ENCODE peak calls at places on chromosomes 13 and 19, in five cellular contexts. D is mucosa of gallbladder; A is NCI-H2029; Y is GM03348; P is activated CD4-positive, alpha-beta T cell treated with anti-CD3 and anti-CD28 coated beads, Interleukin-2, amount 50 U/mL, for 1 hour. B is an unnamed sample.

GRCh38 chr19:45677351-45678230 is 9.6 kb downstream of the GIPR start:
- DNase-seq in D (peak), P (peak), A (peak), Y (peak), B (peak)

GRCh38 chr19:6092329-6093286 is 17.7 kb downstream of the RFX2 start:
- DNase-seq in D (peak), A (peak), Y (peak), P (no peak), B (peak)

GRCh38 chr19:46850228-46851203 is at the start of gene AP2S1:
- DNase-seq in Y (peak), P (peak), A (peak), D (peak), B (peak)

GRCh38 chr13:54241719-54242118 is 1213.1 kb downstream of the OLFM4 start:
- DNase-seq in P (no peak), A (peak), D (no peak), Y (no peak), B (no peak)

GRCh38 chr19:19385900-19386339 is 19.6 kb upstream of the GATAD2A start:
- DNase-seq in D (peak), P (no peak), Y (no peak), A (peak), B (no peak)

GRCh38 chr19:15696654-15697194 is 23.8 kb downstream of the CYP4F12 start:
- DNase-seq in P (no peak), A (no peak), Y (no peak), D (no peak), B (no peak)

GRCh38 chr19:14561832-14562351 is 10.0 kb downstream of the NDUFB7 start:
- DNase-seq in A (no peak), P (no peak), D (no peak), Y (no peak), B (peak)

GRCh38 chr19:29467824-29468401 is 57.9 kb upstream of the VSTM2B start:
- DNase-seq in P (peak), Y (peak), D (peak), A (peak), B (peak)

GRCh38 chr19:2624537-2625091 is 77.9 kb downstream of the GNG7 start:
- DNase-seq in A (no peak), D (no peak), P (no peak), Y (no peak), B (no peak)

GRCh38 chr19:50498219-50499056 is 12.6 kb downstream of the JOSD2 start:
- DNase-seq in A (no peak), Y (no peak), D (no peak), P (no peak), B (no peak)

GRCh38 chr19:29294343-29294811 is 81.4 kb upstream of the UQCRFS1 start:
- DNase-seq in P (no peak), D (no peak), A (no peak), Y (peak), B (no peak)

GRCh38 chr19:10808937-10809655 is 26.9 kb downstream of the TMED1 start:
- DNase-seq in A (no peak), D (peak), P (peak), Y (no peak), B (peak)

GRCh38 chr19:1173845-1174809 is at the start of gene SBNO2:
- DNase-seq in P (peak), D (peak), A (peak), Y (peak), B (peak)

GRCh38 chr13:39317284-39317683 is 279.0 kb downstream of the NHLRC3 start:
- DNase-seq in P (no peak), A (no peak), D (no peak), Y (peak), B (no peak)

GRCh38 chr13:103663996-103664395 is 597.8 kb upstream of the SLC10A2 start:
- DNase-seq in A (no peak), D (no peak), Y (no peak), P (no peak), B (peak)

B was measured in RWPE1.